ENCODE peak calls at places on chromosomes 6 and 20, in four cellular contexts. H, G, F and W are unnamed samples.

GRCh38 chr20:4867036-4867435 is 134.3 kb downstream of the SLC23A2 start:
- DNase-seq in H (no peak), G (no peak), F (no peak), W (no peak)

GRCh38 chr20:50172347-50173013 is 18.1 kb upstream of the CEBPB start:
- DNase-seq in H (no peak), G (peak), F (peak), W (peak)

GRCh38 chr6:51489133-51489532 is 598.3 kb downstream of the PKHD1 start:
- DNase-seq in H (no peak), G (no peak), F (no peak), W (no peak)

GRCh38 chr6:137706065-137706422 is 161.0 kb upstream of the TNFAIP3 start:
- DNase-seq in H (no peak), G (no peak), F (no peak), W (no peak)

GRCh38 chr6:21115111-21115510 is 478.4 kb upstream of the SOX4 start:
- DNase-seq in H (no peak), G (peak), F (peak), W (no peak)

GRCh38 chr6:130933712-130934200 is 106.5 kb downstream of the SMLR1 start:
- DNase-seq in H (peak), G (no peak), F (peak), W (no peak)

GRCh38 chr6:107361568-107362270 is 97.6 kb downstream of the PDSS2 start:
- DNase-seq in H (no peak), G (no peak), F (peak), W (no peak)

GRCh38 chr20:51462566-51463276 is 79.8 kb downstream of the NFATC2 start:
- DNase-seq in H (no peak), G (no peak), F (no peak), W (peak)

GRCh38 chr20:37323985-37324384 is 22.0 kb upstream of the SRC start:
- DNase-seq in H (no peak), G (no peak), F (no peak), W (no peak)

GRCh38 chr6:41404221-41404866 is 68.9 kb downstream of the NCR2 start:
- DNase-seq in H (no peak), G (no peak), F (no peak), W (no peak)

GRCh38 chr20:34268145-34268544 is 26.9 kb downstream of the ASIP start:
- DNase-seq in H (no peak), G (no peak), F (no peak), W (no peak)

GRCh38 chr20:34271961-34272360 is 30.7 kb downstream of the ASIP start:
- DNase-seq in H (no peak), G (no peak), F (no peak), W (no peak)

GRCh38 chr20:34268851-34269668 is 27.8 kb downstream of the ASIP start:
- DNase-seq in H (no peak), G (peak), F (no peak), W (peak)

GRCh38 chr20:34274694-34275093 is 28.5 kb downstream of the AHCY start:
- DNase-seq in H (no peak), G (no peak), F (peak), W (no peak)

GRCh38 chr20:34269996-34270627 is 28.9 kb downstream of the ASIP start:
- DNase-seq in H (no peak), G (peak), F (no peak), W (no peak)
- TF ChIP-seq POLR2AphosphoS5 in H (no peak), G (no peak), F (no peak), W (no peak)

GRCh38 chr20:62745279-62745958 is 36.8 kb downstream of the NTSR1 start:
- DNase-seq in H (no peak), G (no peak), F (no peak), W (no peak)

GRCh38 chr20:62744761-62745160 is 36.1 kb downstream of the NTSR1 start:
- DNase-seq in H (no peak), G (no peak), F (no peak), W (no peak)

GRCh38 chr20:62742979-62743776 is 34.5 kb downstream of the NTSR1 start:
- DNase-seq in H (no peak), G (no peak), F (no peak), W (peak)

GRCh38 chr20:62742550-62742949 is 33.9 kb downstream of the NTSR1 start:
- DNase-seq in H (no peak), G (no peak), F (no peak), W (no peak)

GRCh38 chr20:62743777-62744317 is 35.2 kb downstream of the NTSR1 start:
- DNase-seq in H (no peak), G (no peak), F (no peak), W (no peak)
- TF ChIP-seq POLR2AphosphoS5 in H (no peak), G (no peak), F (no peak), W (no peak)

DNA sequence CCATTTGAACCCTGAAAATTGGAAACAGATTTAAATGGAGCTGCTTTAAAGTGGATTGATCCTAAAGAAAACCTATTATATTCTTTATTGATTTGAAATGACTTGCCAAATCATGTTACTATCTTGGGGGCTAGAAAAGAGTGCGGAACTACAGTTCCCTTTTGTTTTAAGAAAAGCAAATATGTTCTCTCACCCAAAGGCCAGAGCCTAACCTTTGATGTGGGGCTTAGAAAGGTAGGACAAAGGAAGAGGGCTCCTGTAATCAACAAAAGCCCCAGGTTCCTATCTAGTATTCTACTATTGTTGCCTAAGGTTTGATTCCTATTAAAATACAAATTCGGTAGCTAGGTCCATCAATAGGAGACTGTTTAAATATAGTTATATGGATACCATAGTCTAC is 100.8 kb upstream of the BEND6 start:
- DNase-seq in H (no peak), G (no peak), F (peak), W (no peak)
- TF ChIP-seq POLR2AphosphoS5 in H (no peak), G (no peak), F (no peak), W (no peak)

GRCh38 chr6:7787137-7787575 is 61.3 kb downstream of the BMP6 start:
- DNase-seq in H (no peak), G (peak), F (no peak), W (no peak)
- TF ChIP-seq POLR2AphosphoS5 in H (no peak), G (peak), F (no peak), W (no peak)

GRCh38 chr6:7146079-7146828 is 38.5 kb downstream of the RREB1 start:
- DNase-seq in H (no peak), G (peak), F (peak), W (peak)
- TF ChIP-seq POLR2AphosphoS5 in H (no peak), G (no peak), F (no peak), W (no peak)

GRCh38 chr6:56714982-56715456 is 72.3 kb upstream of the DST start:
- DNase-seq in H (no peak), G (peak), F (peak), W (no peak)
- TF ChIP-seq POLR2AphosphoS5 in H (peak), G (peak), F (no peak), W (no peak)

DNA sequence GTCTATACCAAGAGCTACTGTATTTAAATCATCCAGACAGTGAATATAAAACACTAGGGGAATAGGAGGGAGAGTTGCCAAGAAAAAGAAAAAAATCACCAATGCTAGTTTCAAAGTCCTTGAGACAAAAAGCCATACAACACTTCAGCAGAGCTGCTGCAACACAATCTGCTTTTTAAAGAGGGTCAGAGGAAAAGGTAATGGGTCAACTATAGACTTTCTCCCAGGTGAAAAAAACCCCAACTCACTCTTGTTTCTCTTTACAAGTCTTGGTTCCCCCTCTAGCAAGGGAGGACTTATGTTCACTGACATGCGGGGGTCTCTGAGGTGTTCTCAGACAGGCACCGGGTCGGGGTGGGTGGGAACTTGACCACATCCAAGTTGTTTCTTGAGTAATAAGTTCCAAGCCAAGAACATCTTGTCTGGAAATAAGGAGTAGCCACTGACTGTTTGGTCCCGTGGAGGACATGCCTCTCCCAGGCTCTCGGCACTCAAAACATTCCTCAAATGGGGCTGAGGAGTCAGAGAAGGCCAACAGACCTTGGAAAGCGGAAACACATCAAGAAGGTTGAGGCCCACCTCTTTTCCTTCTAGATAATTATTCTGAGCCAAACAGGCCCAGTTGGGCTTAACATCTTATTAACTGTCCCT is 47.7 kb downstream of the GJA10 start:
- DNase-seq in H (no peak), G (no peak), F (no peak), W (no peak)
- TF ChIP-seq POLR2AphosphoS5 in H (no peak), G (no peak), F (no peak), W (no peak)